ENCODE peak calls at places on chromosome 2, in five cellular contexts. One of them, this sample, is unnamed.

GRCh38 chr2:42196403-42197267 is 27.5 kb downstream of the EML4 start:
- DNase-seq in lower leg skin: peak; percentile 31
- DNase-seq in small intestine: peak; percentile 70
- DNase-seq in IMR-90: peak; percentile 58
- DNase-seq in choroid plexus epithelial cell: peak; percentile 82
- DNase-seq in this sample: no peak

GRCh38 chr2:70553334-70553583 is 367 bp downstream of the TGFA start:
- DNase-seq in IMR-90: no peak
- DNase-seq in lower leg skin: no peak
- DNase-seq in choroid plexus epithelial cell: no peak
- DNase-seq in small intestine: peak; percentile 83
- DNase-seq in this sample: no peak

GRCh38 chr2:239807568-239807967 is 217.6 kb downstream of the NDUFA10 start:
- DNase-seq in lower leg skin: no peak
- DNase-seq in choroid plexus epithelial cell: no peak
- DNase-seq in IMR-90: no peak
- DNase-seq in small intestine: no peak
- DNase-seq in this sample: no peak

GRCh38 chr2:239789711-239790110 is 235.4 kb downstream of the NDUFA10 start:
- DNase-seq in lower leg skin: no peak
- DNase-seq in choroid plexus epithelial cell: no peak
- DNase-seq in IMR-90: no peak
- DNase-seq in small intestine: no peak
- DNase-seq in this sample: no peak

GRCh38 chr2:46818141-46818552 is 97.5 kb downstream of the MCFD2 start:
- DNase-seq in lower leg skin: peak; percentile 86
- DNase-seq in small intestine: no peak
- DNase-seq in IMR-90: no peak
- DNase-seq in choroid plexus epithelial cell: no peak
- DNase-seq in this sample: peak; percentile 41

GRCh38 chr2:141035846-141036420 is 1094.9 kb downstream of the LRP1B start:
- DNase-seq in choroid plexus epithelial cell: peak; percentile 26
- DNase-seq in lower leg skin: no peak
- DNase-seq in small intestine: no peak
- DNase-seq in IMR-90: peak; percentile 43
- DNase-seq in this sample: no peak

GRCh38 chr2:153163055-153163454 is 315.5 kb downstream of the RPRM start:
- DNase-seq in IMR-90: no peak
- DNase-seq in lower leg skin: no peak
- DNase-seq in choroid plexus epithelial cell: peak; percentile 1
- DNase-seq in small intestine: peak; percentile 29
- DNase-seq in this sample: no peak

GRCh38 chr2:9174771-9175441 is 31.7 kb upstream of the ASAP2 start:
- DNase-seq in lower leg skin: no peak
- DNase-seq in small intestine: no peak
- DNase-seq in IMR-90: peak; percentile 92
- DNase-seq in choroid plexus epithelial cell: peak; percentile 76
- DNase-seq in this sample: no peak

GRCh38 chr2:223613017-223613950 is 11.1 kb upstream of the SCG2 start:
- DNase-seq in choroid plexus epithelial cell: peak; percentile 99
- DNase-seq in small intestine: peak; percentile 25
- DNase-seq in lower leg skin: peak; percentile 78
- DNase-seq in IMR-90: peak; percentile 99
- DNase-seq in this sample: peak; percentile 76

GRCh38 chr2:23436346-23437099 is 51.5 kb downstream of the KLHL29 start:
- DNase-seq in lower leg skin: no peak
- DNase-seq in choroid plexus epithelial cell: no peak
- DNase-seq in small intestine: no peak
- DNase-seq in IMR-90: peak; percentile 34
- DNase-seq in this sample: no peak

GRCh38 chr2:67917332-67918054 is 145.3 kb downstream of the C1D start:
- DNase-seq in IMR-90: peak; percentile 92
- DNase-seq in choroid plexus epithelial cell: peak; percentile 72
- DNase-seq in lower leg skin: no peak
- DNase-seq in small intestine: no peak
- DNase-seq in this sample: no peak

DNA sequence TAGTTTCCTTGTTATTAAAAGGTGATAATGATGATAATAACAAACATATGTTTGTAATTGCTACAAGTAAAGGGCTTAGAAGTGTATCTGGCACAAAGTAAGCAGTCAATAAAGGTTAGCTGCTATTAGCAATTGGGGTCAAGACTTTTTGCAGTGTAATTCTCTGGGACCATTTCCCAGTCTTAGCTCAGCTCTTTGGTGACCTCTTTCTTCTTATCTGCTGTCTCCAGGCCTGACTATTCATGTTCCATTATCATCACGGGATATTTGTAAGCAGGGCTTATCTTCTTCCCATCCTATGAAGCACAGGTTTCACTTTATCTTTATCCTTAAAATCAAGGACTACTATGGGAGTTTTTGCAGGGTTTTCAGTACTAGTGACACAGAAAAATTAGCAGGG is 131.7 kb downstream of the DOCK10 start:
- DNase-seq in choroid plexus epithelial cell: peak; percentile 63
- DNase-seq in small intestine: no peak
- DNase-seq in lower leg skin: no peak
- DNase-seq in IMR-90: peak; percentile 54
- DNase-seq in this sample: no peak
- H3K4me3 ChIP-seq in choroid plexus epithelial cell: no peak overlapping the region
- H3K4me3 ChIP-seq in small intestine: no peak overlapping the region
- H3K4me3 ChIP-seq in lower leg skin: no peak overlapping the region
- H3K4me3 ChIP-seq in IMR-90: no peak overlapping the region
- H3K4me3 ChIP-seq in this sample: peak overlapping the region; percentile 31

GRCh38 chr2:171086352-171087290 is 74.1 kb downstream of the TLK1 start:
- DNase-seq in choroid plexus epithelial cell: peak; percentile 82
- DNase-seq in small intestine: peak; percentile 57
- DNase-seq in lower leg skin: no peak
- DNase-seq in IMR-90: peak; percentile 68
- DNase-seq in this sample: no peak
- H3K4me3 ChIP-seq in choroid plexus epithelial cell: peak overlapping the region; percentile 37
- H3K4me3 ChIP-seq in small intestine: no peak overlapping the region
- H3K4me3 ChIP-seq in lower leg skin: no peak overlapping the region
- H3K4me3 ChIP-seq in IMR-90: no peak overlapping the region
- H3K4me3 ChIP-seq in this sample: peak overlapping the region; percentile 37

GRCh38 chr2:27893031-27893430 is 2.5 kb downstream of the BABAM2 start:
- DNase-seq in choroid plexus epithelial cell: no peak
- DNase-seq in IMR-90: no peak
- DNase-seq in small intestine: no peak
- DNase-seq in lower leg skin: no peak
- DNase-seq in this sample: no peak
- H3K4me3 ChIP-seq in choroid plexus epithelial cell: no peak overlapping the region
- H3K4me3 ChIP-seq in IMR-90: no peak overlapping the region
- H3K4me3 ChIP-seq in small intestine: no peak overlapping the region
- H3K4me3 ChIP-seq in lower leg skin: no peak overlapping the region
- H3K4me3 ChIP-seq in this sample: no peak overlapping the region

DNA sequence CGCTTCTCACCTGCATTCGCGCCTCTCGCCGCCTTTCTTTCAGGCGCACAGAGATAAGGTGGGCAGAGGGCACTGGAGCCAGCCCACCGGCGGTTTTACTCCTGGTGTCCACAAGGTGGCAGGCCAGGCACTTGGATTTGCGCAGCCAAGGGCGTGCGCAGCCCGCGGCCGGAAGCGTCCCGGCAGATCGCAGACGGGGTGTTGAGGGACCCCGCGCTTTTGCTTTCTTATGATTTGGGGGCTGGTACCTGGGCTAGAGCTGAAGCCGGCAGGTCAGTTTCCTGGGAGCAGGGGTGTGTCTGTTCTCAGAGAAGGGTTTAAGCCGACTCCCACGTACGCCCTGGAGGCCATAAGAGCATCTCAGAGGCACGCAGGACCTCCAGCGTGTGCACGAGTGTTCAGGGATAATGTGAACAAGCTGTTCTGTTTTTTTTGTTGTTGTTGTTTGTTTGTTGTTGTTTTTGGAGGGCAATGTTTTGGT is 305.6 kb upstream of the CXCR4 start:
- DNase-seq in small intestine: peak; percentile 70
- DNase-seq in IMR-90: peak; percentile 47
- DNase-seq in choroid plexus epithelial cell: peak; percentile 65
- DNase-seq in lower leg skin: peak; percentile 46
- DNase-seq in this sample: no peak
- H3K4me3 ChIP-seq in small intestine: peak overlapping the region; percentile 18
- H3K4me3 ChIP-seq in IMR-90: peak overlapping the region; percentile 58
- H3K4me3 ChIP-seq in choroid plexus epithelial cell: peak overlapping the region; percentile 47
- H3K4me3 ChIP-seq in lower leg skin: no peak overlapping the region
- H3K4me3 ChIP-seq in this sample: peak overlapping the region; percentile 60

DNA sequence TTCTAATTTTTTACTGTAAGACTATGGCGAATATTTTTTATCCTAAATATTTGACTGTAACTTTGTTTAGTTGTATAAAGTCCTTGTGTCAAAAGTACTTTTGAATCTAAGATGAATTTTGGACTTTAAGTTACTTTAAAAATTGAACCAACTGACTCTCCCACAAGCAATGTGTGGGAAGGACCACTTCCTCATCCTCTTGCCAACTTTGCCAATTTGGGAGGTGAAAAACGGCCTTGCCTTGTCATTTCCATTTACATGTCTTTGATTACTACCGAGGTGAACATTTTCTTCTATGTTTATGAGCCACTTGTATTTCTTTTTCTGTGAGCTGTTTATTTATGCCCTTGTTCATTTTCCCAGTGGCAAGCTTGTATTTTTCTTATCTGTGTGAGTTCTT is 12.8 kb upstream of the MSGN1 start:
- DNase-seq in IMR-90: no peak
- DNase-seq in small intestine: no peak
- DNase-seq in choroid plexus epithelial cell: no peak
- DNase-seq in lower leg skin: no peak
- DNase-seq in this sample: no peak
- H3K4me3 ChIP-seq in IMR-90: no peak overlapping the region
- H3K4me3 ChIP-seq in small intestine: no peak overlapping the region
- H3K4me3 ChIP-seq in choroid plexus epithelial cell: no peak overlapping the region
- H3K4me3 ChIP-seq in lower leg skin: no peak overlapping the region
- H3K4me3 ChIP-seq in this sample: no peak overlapping the region

This sample was measured in thoracic aorta.